ENCODE peak calls at places on chromosomes 12 and 14, in ten cellular contexts. T, K, X, S, Q, M, B, G, D and V are unnamed samples.

GRCh38 chr12:113880337-113880736 is 85.8 kb downstream of the RBM19 start:
- DNase-seq in T (no peak), K (no peak), X (no peak), S (no peak), Q (no peak), M (no peak), B (no peak), G (no peak), D (no peak), V (no peak)

GRCh38 chr14:89254201-89254919 is 162.7 kb downstream of the FOXN3 start:
- DNase-seq in T (no peak), K (no peak), X (no peak), S (no peak), Q (no peak), M (no peak), B (no peak), G (peak), D (no peak), V (no peak)

GRCh38 chr14:34676516-34677211 is 37.7 kb downstream of the CFL2 start:
- DNase-seq in T (no peak), K (no peak), X (no peak), S (no peak), Q (no peak), M (no peak), B (no peak), G (no peak), D (no peak), V (no peak)

GRCh38 chr14:51507556-51508511 is 143.9 kb upstream of the FRMD6 start:
- DNase-seq in T (no peak), K (peak), X (no peak), S (no peak), Q (peak), M (peak), B (peak), G (peak), D (no peak), V (no peak)

GRCh38 chr12:111445311-111446043 is 39.8 kb downstream of the SH2B3 start:
- DNase-seq in T (no peak), K (no peak), X (no peak), S (no peak), Q (no peak), M (peak), B (peak), G (no peak), D (no peak), V (no peak)

GRCh38 chr12:109428038-109428629 is 49.0 kb downstream of the KCTD10 start:
- DNase-seq in T (peak), K (peak), X (peak), S (peak), Q (peak), M (peak), B (peak), G (peak), D (peak), V (peak)

GRCh38 chr14:90533591-90534021 is 136.8 kb downstream of the CALM1 start:
- DNase-seq in T (peak), K (no peak), X (no peak), S (no peak), Q (no peak), M (no peak), B (no peak), G (no peak), D (no peak), V (no peak)

GRCh38 chr14:100059433-100059781 is 5.8 kb upstream of the EVL start:
- DNase-seq in T (no peak), K (no peak), X (no peak), S (no peak), Q (no peak), M (no peak), B (no peak), G (no peak), D (no peak), V (no peak)

GRCh38 chr14:44995196-44995595 is 33.2 kb downstream of the TOGARAM1 start:
- DNase-seq in T (no peak), K (no peak), X (no peak), S (no peak), Q (no peak), M (no peak), B (no peak), G (no peak), D (no peak), V (no peak)

GRCh38 chr14:41570415-41571155 is 36.1 kb upstream of the LRFN5 start:
- DNase-seq in T (no peak), K (no peak), X (no peak), S (no peak), Q (no peak), M (no peak), B (no peak), G (no peak), D (no peak), V (no peak)

GRCh38 chr12:68591716-68592437 is 18.8 kb upstream of the RAP1B start:
- DNase-seq in T (no peak), K (no peak), X (no peak), S (no peak), Q (no peak), M (no peak), B (no peak), G (no peak), D (no peak), V (no peak)

GRCh38 chr12:120669055-120669828 is 17.7 kb upstream of the MLEC start:
- DNase-seq in T (peak), K (peak), X (no peak), S (peak), Q (peak), M (no peak), B (no peak), G (peak), D (no peak), V (peak)

GRCh38 chr12:93802698-93803097 is 125.5 kb downstream of the CRADD start:
- DNase-seq in T (no peak), K (peak), X (no peak), S (no peak), Q (peak), M (peak), B (no peak), G (peak), D (no peak), V (no peak)

GRCh38 chr14:103404920-103405319 is 19.7 kb downstream of the MARK3 start:
- DNase-seq in T (peak), K (peak), X (no peak), S (no peak), Q (no peak), M (no peak), B (no peak), G (peak), D (no peak), V (no peak)

GRCh38 chr12:42372154-42372791 is 46.3 kb downstream of the PPHLN1 start:
- DNase-seq in T (no peak), K (peak), X (peak), S (no peak), Q (peak), M (peak), B (no peak), G (peak), D (no peak), V (peak)

GRCh38 chr12:43444940-43445564 is 107.0 kb downstream of the ADAMTS20 start:
- DNase-seq in T (no peak), K (peak), X (peak), S (peak), Q (peak), M (peak), B (no peak), G (peak), D (peak), V (peak)

GRCh38 chr12:19970116-19970515 is 398.2 kb upstream of the PDE3A start:
- DNase-seq in T (no peak), K (peak), X (no peak), S (no peak), Q (peak), M (peak), B (no peak), G (peak), D (no peak), V (no peak)

GRCh38 chr12:26113194-26113654 is 11.6 kb downstream of the BHLHE41 start:
- DNase-seq in T (no peak), K (no peak), X (no peak), S (no peak), Q (no peak), M (no peak), B (no peak), G (no peak), D (no peak), V (no peak)

GRCh38 chr14:101879212-101880015 is 85.0 kb upstream of the DYNC1H1 start:
- DNase-seq in T (no peak), K (no peak), X (no peak), S (no peak), Q (no peak), M (no peak), B (peak), G (no peak), D (no peak), V (no peak)

GRCh38 chr14:50334211-50334610 is 22.1 kb downstream of the DMAC2L start:
- DNase-seq in T (no peak), K (no peak), X (no peak), S (no peak), Q (no peak), M (no peak), B (no peak), G (no peak), D (no peak), V (no peak)

GRCh38 chr12:87201598-87201997 is 827.6 kb downstream of the C12orf50 start:
- DNase-seq in T (no peak), K (peak), X (no peak), S (no peak), Q (no peak), M (no peak), B (no peak), G (peak), D (no peak), V (no peak)

GRCh38 chr12:48002773-48003218 is 1.5 kb downstream of the COL2A1 start:
- DNase-seq in T (no peak), K (peak), X (peak), S (no peak), Q (peak), M (peak), B (peak), G (peak), D (no peak), V (no peak)

GRCh38 chr14:24064856-24065255 is 6.5 kb upstream of the CPNE6 start:
- DNase-seq in T (no peak), K (no peak), X (no peak), S (no peak), Q (no peak), M (no peak), B (no peak), G (no peak), D (no peak), V (no peak)

GRCh38 chr12:51371295-51371953 is 19.8 kb downstream of the GALNT6 start:
- DNase-seq in T (no peak), K (peak), X (no peak), S (peak), Q (peak), M (peak), B (peak), G (peak), D (peak), V (no peak)

GRCh38 chr12:99224237-99224636 is 423.3 kb upstream of the GARIN6 start:
- DNase-seq in T (no peak), K (no peak), X (no peak), S (peak), Q (no peak), M (no peak), B (no peak), G (no peak), D (no peak), V (no peak)

GRCh38 chr14:24332094-24332983 is 2.5 kb downstream of the ADCY4 start:
- DNase-seq in T (peak), K (peak), X (peak), S (peak), Q (peak), M (peak), B (peak), G (peak), D (no peak), V (peak)

GRCh38 chr14:25259470-25259869 is 209.5 kb upstream of the STXBP6 start:
- DNase-seq in T (no peak), K (no peak), X (no peak), S (no peak), Q (no peak), M (no peak), B (no peak), G (no peak), D (no peak), V (no peak)

GRCh38 chr12:106586535-106586802 is 3.7 kb downstream of the RFX4 start:
- DNase-seq in T (no peak), K (no peak), X (no peak), S (peak), Q (no peak), M (peak), B (no peak), G (no peak), D (no peak), V (no peak)

GRCh38 chr12:28937196-28937595 is 211.9 kb upstream of the FAR2 start:
- DNase-seq in T (no peak), K (peak), X (no peak), S (no peak), Q (peak), M (peak), B (no peak), G (peak), D (no peak), V (no peak)

GRCh38 chr12:106766393-106766826 is 8.1 kb upstream of the RIC8B start:
- DNase-seq in T (peak), K (peak), X (no peak), S (no peak), Q (peak), M (peak), B (no peak), G (peak), D (peak), V (no peak)

GRCh38 chr12:103524238-103524875 is 28.6 kb upstream of the C12orf42 start:
- DNase-seq in T (no peak), K (no peak), X (no peak), S (no peak), Q (no peak), M (no peak), B (no peak), G (no peak), D (no peak), V (no peak)

GRCh38 chr12:63098851-63099250 is 52.1 kb downstream of the AVPR1A start:
- DNase-seq in T (no peak), K (no peak), X (peak), S (no peak), Q (no peak), M (no peak), B (no peak), G (no peak), D (no peak), V (no peak)

DNA sequence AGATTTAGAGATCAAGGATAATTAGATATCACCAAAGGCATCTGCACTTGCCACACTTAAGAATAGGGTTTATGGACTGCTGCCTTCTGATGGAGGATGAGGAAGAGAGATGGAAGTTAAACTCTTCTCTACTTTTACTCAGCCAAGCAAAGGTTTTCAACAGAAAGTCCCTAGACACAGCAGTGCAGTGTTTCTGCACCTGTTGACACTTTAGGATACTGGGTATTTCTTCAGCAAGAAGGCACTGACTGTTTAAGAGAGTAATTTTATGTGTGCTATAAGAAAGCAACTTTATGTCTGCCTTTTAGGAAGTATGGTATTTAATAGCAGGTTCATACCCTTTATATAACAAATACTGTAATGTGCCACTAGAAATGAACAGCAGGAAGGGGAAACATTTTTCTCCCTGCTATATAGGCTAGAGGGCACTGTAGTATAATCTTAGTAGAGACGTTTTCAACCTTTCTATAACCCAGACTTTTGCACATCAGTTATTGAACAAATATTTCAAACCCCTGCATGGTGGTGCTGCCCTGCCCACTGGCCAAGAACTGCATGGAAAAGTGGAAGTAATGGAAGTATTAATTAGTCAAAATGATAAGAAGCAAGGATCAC is 225.0 kb upstream of the GRIP1 start:
- DNase-seq in T (no peak), K (no peak), X (no peak), S (no peak), Q (no peak), M (no peak), B (no peak), G (no peak), D (no peak), V (no peak)
- TF ChIP-seq CTCF in T (no peak), K (no peak), X (no peak), S (no peak), Q (no peak), M (no peak), B (peak), G (no peak), D (no peak), V (no peak)

GRCh38 chr12:27123642-27124041 is 41.3 kb upstream of the C12orf71 start:
- DNase-seq in T (no peak), K (peak), X (no peak), S (no peak), Q (peak), M (peak), B (no peak), G (peak), D (no peak), V (peak)
- TF ChIP-seq CTCF in T (peak), K (peak), X (no peak), S (peak), Q (peak), M (no peak), B (no peak), G (peak), D (no peak), V (peak)

GRCh38 chr12:54370218-54370730 is 6.0 kb upstream of the GPR84 start:
- DNase-seq in T (peak), K (peak), X (peak), S (peak), Q (peak), M (peak), B (peak), G (peak), D (no peak), V (peak)
- TF ChIP-seq CTCF in T (peak), K (peak), X (peak), S (peak), Q (peak), M (peak), B (peak), G (peak), D (peak), V (peak)

DNA sequence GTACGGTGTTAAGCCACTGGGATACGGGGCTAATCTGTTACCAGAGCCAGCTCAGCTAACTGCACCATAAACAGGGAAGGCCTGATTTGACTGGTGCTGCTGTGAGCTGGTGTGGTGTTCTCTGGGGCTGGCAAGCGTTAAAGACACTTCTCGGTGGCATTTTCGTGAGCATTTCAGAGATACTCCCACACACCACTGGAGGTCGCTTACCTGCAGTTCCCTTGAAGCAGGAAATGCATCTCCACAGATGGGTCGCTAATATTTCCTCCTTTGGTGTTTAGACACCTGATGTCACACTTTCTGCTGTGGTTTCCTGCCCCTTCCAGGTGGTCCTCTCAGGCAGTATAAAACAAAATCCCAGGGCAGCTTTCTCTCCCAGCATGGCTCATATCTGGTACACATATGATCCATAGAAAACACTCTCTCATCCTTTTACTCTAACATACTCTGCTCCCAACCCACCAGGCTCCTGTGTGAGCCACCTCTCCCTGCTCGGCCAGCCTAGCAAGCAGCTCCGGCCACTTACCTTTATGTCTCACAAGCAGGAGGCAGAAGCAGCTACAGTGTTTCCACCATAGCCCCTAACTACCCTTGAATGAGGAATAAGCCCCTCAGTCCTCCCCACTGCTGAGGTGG is 129.9 kb upstream of the GRIN2B start:
- DNase-seq in T (no peak), K (no peak), X (peak), S (peak), Q (no peak), M (no peak), B (no peak), G (no peak), D (no peak), V (peak)
- TF ChIP-seq CTCF in T (no peak), K (no peak), X (peak), S (peak), Q (no peak), M (no peak), B (no peak), G (no peak), D (no peak), V (peak)

GRCh38 chr12:4106617-4107016 is 166.9 kb upstream of the CCND2 start:
- DNase-seq in T (no peak), K (no peak), X (no peak), S (no peak), Q (no peak), M (no peak), B (no peak), G (no peak), D (no peak), V (no peak)

GRCh38 chr12:4107911-4108697 is 165.5 kb upstream of the CCND2 start:
- DNase-seq in T (no peak), K (no peak), X (no peak), S (no peak), Q (no peak), M (no peak), B (no peak), G (no peak), D (no peak), V (no peak)

GRCh38 chr12:4108803-4109345 is 164.7 kb upstream of the CCND2 start:
- DNase-seq in T (no peak), K (no peak), X (no peak), S (no peak), Q (peak), M (no peak), B (no peak), G (no peak), D (no peak), V (no peak)

GRCh38 chr12:4109826-4110225 is 163.7 kb upstream of the CCND2 start:
- DNase-seq in T (no peak), K (no peak), X (no peak), S (no peak), Q (no peak), M (no peak), B (no peak), G (no peak), D (no peak), V (no peak)

GRCh38 chr12:4107436-4107878 is 166.1 kb upstream of the CCND2 start:
- DNase-seq in T (no peak), K (peak), X (peak), S (peak), Q (peak), M (peak), B (no peak), G (peak), D (no peak), V (peak)
- TF ChIP-seq CTCF in T (peak), K (peak), X (peak), S (peak), Q (peak), M (peak), B (peak), G (peak), D (no peak), V (peak)